ENCODE peak calls at places on chromosomes 1 and 21, in seven cellular contexts. X is PC-3, K is HCT116, Y is neuronal stem cell, H is mesendoderm, P is OCI-LY7, C is K562. L is an unnamed sample.

GRCh38 chr1:156524985-156525590 is 24.5 kb upstream of the MEF2D start:
- DNase-seq in C (no peak), H (no peak), X (no peak), K (no peak), P (peak), Y (no peak), L (no peak)

GRCh38 chr1:212118167-212118871 is 82.8 kb downstream of the DTL start:
- DNase-seq in H (no peak), K (no peak), C (no peak), Y (no peak), X (no peak), P (no peak), L (no peak)

GRCh38 chr1:68339505-68339904 is 107.2 kb upstream of the WLS start:
- DNase-seq in X (peak), K (no peak), Y (no peak), P (no peak), C (no peak), H (no peak), L (no peak)

GRCh38 chr1:39130297-39130696 is 74.2 kb upstream of the MACF1 start:
- DNase-seq in C (no peak), X (peak), H (no peak), Y (no peak), P (no peak), K (no peak), L (no peak)

GRCh38 chr1:47757226-47757975 is 239.8 kb downstream of the TRABD2B start:
- DNase-seq in K (no peak), H (no peak), Y (no peak), X (no peak), C (no peak), P (no peak), L (no peak)

GRCh38 chr1:112298558-112298957 is 97.5 kb upstream of the CTTNBP2NL start:
- DNase-seq in C (peak), H (peak), X (peak), Y (peak), P (peak), K (peak), L (peak)

GRCh38 chr1:180156631-180157091 is 2.0 kb downstream of the QSOX1 start:
- DNase-seq in P (no peak), C (no peak), K (no peak), Y (no peak), H (no peak), X (peak), L (no peak)

GRCh38 chr1:235597867-235598553 is 51.6 kb downstream of the GNG4 start:
- DNase-seq in X (peak), Y (no peak), C (peak), P (no peak), K (peak), H (peak), L (no peak)

GRCh38 chr1:31306278-31306677 is 9.4 kb downstream of the ZCCHC17 start:
- DNase-seq in P (no peak), Y (no peak), C (no peak), X (peak), H (no peak), K (peak), L (no peak)

GRCh38 chr21:44353200-44353970 is at the start of gene TRPM2:
- DNase-seq in P (peak), H (no peak), C (no peak), X (no peak), K (no peak), Y (no peak), L (peak)

GRCh38 chr21:40844935-40845334 is 2.0 kb downstream of the DSCAM start:
- DNase-seq in P (no peak), C (no peak), X (no peak), Y (no peak), K (no peak), H (no peak), L (no peak)

GRCh38 chr1:62070384-62071011 is 124.2 kb upstream of the L1TD1 start:
- DNase-seq in K (no peak), C (peak), X (peak), Y (no peak), P (no peak), H (no peak), L (no peak)

GRCh38 chr1:206035027-206035426 is 11.3 kb upstream of the CTSE start:
- DNase-seq in K (no peak), P (peak), H (no peak), Y (no peak), C (no peak), X (no peak), L (peak)

GRCh38 chr1:31183927-31184554 is 55.6 kb downstream of the NKAIN1 start:
- DNase-seq in H (peak), C (peak), Y (peak), P (peak), X (peak), K (peak), L (peak)

DNA sequence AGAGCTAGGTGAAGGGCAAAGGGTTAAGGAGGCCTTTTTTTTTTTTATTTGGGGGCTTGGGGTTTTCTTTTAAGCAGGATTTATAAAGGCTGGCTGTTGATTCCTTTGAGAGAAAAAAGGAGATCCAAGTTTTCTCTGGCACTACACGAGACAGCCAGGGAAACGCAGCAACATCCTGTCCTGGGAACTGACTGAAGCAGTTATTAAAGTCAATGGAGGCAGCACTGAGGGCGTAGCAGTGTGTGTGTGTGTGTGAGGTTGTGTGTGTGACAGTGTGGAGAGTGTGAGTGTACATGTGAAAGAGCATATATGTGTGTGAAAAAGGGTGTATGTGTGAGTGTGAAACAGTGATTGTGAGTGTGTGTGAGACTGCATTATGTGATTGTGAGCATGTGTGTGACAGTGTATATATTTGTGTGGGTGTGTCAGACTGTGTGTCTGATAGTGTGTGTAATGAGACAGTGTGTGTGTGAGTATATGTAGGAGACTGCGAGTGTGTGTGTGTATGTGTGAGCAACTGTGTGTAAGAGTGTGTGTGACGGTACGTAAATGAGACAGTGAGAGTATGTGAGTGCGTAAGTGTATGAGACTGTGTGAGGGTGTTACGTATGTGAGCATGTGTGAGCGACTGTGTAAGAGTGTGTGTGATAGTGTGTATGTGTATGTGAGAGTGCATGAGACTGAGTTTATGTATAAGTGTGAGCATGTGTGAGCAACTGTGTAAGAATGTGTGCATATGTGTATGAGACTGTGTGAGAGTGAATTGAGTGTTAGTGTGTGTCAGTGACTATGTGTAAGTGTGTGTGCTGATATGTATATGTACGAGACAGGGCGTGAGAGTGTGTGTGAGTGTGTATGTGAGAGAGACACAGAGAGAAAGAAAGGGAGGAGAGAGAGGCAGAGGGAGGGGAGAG is 66.0 kb upstream of the TIAM1 start:
- DNase-seq in H (no peak), K (no peak), P (no peak), Y (no peak), X (no peak), C (no peak), L (no peak)
- H3K27ac ChIP-seq in H (no peak), K (no peak), P (no peak), Y (no peak), X (no peak), C (no peak), L (peak)

DNA sequence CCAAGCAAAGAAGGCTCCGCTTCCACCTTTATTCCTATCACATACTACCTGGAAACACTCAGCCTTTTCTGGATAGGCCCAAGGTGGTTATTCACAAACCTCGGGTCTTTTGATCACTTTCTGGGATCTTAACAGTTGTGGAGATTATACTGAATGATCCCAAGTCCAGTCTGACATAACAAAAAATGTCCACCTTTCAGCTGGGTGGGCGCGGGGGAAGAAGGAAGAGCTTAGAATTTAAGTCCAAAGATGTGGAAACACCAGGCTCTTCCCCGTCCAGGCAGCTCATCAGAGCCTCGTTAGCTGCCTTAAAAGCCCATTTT is 338 bp upstream of the C1orf53 start:
- DNase-seq in X (no peak), H (no peak), K (no peak), P (no peak), Y (no peak), C (no peak), L (no peak)
- H3K4me2 ChIP-seq in X (peak), H (peak), K (peak), P (peak), Y (peak), C (peak), L (peak)

DNA sequence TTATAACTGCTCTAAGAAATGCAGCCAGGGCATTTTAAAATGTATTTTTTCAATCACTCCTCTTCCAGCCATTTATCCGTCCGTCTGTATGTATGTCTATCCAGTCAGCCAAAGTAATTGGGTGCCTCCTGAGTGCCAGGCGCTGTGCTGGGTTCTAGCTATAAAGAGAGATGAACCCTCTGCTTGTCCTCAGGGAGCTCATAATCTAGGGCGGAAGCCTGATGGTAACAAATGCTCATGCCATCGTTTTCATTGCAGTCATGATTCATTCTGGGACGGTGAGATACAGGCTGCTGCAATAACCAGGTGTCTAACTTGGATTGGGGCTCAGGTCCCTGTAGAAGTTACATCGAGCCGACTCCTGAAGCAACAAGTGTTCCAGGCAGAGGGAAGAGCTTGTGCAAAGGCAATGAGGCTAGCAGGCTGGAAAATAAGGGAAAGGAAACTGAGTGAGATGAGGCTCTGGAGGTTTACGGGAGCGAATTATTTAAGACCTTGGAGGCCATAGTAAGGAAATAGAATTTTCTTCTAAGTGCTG is 11.6 kb downstream of the IFI6 start:
- DNase-seq in K (no peak), H (no peak), X (peak), P (no peak), C (no peak), Y (no peak), L (no peak)
- H3K27ac ChIP-seq in K (no peak), H (no peak), X (no peak), P (peak), C (no peak), Y (no peak), L (peak)

GRCh38 chr1:145961425-145962156 is 2.8 kb downstream of the ANKRD34A start:
- DNase-seq in P (no peak), Y (no peak), H (peak), K (no peak), X (peak), C (no peak), L (peak)

GRCh38 chr1:145959957-145960467 is 2.2 kb upstream of the LIX1L start:
- DNase-seq in Y (no peak), H (no peak), X (no peak), K (no peak), P (no peak), C (no peak), L (no peak)

GRCh38 chr1:145961109-145961424 is 3.2 kb upstream of the LIX1L start:
- DNase-seq in X (no peak), C (no peak), K (no peak), P (no peak), Y (no peak), H (no peak), L (no peak)

GRCh38 chr1:145959333-145959732 is 1.5 kb upstream of the LIX1L start:
- DNase-seq in Y (no peak), X (no peak), H (no peak), K (no peak), P (no peak), C (no peak), L (no peak)

GRCh38 chr1:145960468-145961108 is 2.8 kb upstream of the LIX1L start:
- DNase-seq in P (no peak), C (no peak), K (no peak), H (peak), Y (peak), X (peak), L (peak)
- H3K4me2 ChIP-seq in P (peak), C (no peak), K (no peak), H (peak), Y (peak), X (peak), L (peak)

DNA sequence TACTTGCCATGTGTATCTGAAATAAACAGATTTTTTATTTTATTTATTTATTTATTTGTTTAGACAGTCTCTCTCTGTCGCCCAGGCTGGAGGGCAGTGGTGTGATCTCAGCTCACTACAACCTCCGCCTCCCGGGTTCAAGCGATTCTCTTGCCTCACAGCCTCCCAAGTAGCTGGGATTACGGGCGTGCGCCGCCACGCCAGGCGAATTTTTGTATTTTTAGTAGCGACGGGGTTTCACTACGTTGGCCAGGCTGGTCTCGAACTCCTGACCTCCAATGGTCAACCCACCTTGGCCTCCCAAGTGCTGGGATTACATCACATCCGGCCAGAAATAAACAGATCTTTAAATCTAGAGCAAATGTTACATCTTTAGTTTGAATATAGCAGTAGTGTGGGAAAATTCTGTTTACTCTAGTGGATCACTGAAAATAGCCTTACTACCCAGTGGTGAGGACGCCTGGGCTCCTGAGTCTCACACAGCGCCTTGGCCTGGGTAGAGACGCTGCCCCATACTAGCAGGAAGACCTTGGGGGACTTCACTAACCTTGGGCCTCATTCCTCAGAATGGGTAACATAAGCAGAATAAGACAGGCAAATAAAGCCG is 709 bp downstream of the GART start:
- DNase-seq in H (peak), P (peak), C (peak), K (no peak), Y (no peak), X (peak), L (peak)
- H3K27ac ChIP-seq in H (peak), P (peak), C (peak), K (peak), Y (no peak), X (peak), L (peak)

DNA sequence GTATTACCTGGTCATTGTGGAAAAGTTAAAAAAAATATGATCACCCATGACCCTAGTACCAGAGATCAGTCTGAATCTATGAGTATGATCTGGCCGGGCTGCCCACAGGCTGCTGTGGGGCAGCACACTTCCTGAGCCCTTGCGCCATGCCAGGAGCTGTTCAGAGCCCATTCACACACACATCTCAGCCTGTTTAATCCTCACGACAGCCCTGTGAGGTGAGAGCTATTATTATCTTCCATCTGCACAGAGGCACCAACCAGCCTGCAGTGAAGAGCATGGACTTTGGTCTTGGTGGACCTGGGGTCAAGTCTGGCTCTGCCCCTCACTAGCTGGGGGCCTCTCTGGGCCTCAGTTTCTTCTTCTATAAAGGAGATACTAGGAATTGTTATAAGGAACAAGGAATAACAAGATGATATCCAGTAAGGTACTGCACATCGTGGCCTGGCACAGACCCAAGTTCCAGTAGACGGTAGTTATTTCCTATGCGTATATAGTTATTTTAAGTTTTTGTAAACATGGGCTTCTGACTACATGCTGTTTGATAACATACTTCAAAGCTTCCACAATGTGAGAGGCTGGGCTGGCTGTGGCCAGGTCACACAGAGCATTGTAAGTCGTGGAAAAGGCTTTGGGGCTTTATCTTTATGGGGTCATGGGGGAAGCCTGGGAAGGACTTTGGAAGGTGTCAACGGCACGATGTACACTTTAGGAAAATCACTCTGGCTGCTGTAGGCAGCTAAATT is 3.4 kb upstream of the PADI2 start:
- DNase-seq in X (no peak), H (no peak), C (no peak), P (no peak), K (no peak), Y (no peak), L (no peak)
- H3K4me2 ChIP-seq in X (no peak), H (no peak), C (no peak), P (no peak), K (no peak), Y (no peak), L (no peak)

DNA sequence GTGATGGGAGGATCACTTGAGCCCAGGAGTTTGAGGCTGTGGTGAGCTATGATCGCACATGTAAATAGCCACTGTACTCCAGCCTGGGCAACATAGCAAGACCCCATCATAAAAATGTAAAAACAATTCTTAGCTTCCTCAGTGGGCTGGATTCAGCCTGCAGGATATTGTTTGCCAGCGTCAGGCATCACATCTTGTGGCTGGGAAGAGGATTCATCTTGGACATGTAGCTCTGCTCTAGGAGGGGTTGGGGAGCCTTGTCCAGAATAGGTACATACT is 19.3 kb upstream of the ST3GAL3 start:
- DNase-seq in Y (no peak), P (no peak), K (no peak), H (no peak), C (no peak), X (no peak), L (no peak)
- H3K27ac ChIP-seq in Y (no peak), P (no peak), K (no peak), H (no peak), C (no peak), X (no peak), L (no peak)